ENCODE peak calls at places on chromosomes 6 and 20, in six cellular contexts. One of them, this sample, is unnamed.

GRCh38 chr6:122726649-122727048 is 52.9 kb upstream of the FABP7 start:
- DNase-seq in upper lobe of left lung: no peak
- DNase-seq in IMR-90: peak; percentile 37
- DNase-seq in ascending aorta: no peak
- DNase-seq in endothelial cell of umbilical vein: peak; percentile 12
- DNase-seq in HCT116: no peak
- DNase-seq in this sample: peak; percentile 93

GRCh38 chr20:17556842-17557674 is 12.8 kb upstream of the DSTN start:
- DNase-seq in HCT116: no peak
- DNase-seq in IMR-90: peak; percentile 34
- DNase-seq in upper lobe of left lung: peak; percentile 76
- DNase-seq in endothelial cell of umbilical vein: peak; percentile 68
- DNase-seq in ascending aorta: peak; percentile 82
- DNase-seq in this sample: no peak

GRCh38 chr6:141513830-141514229 is 618.9 kb upstream of the GJE1 start:
- DNase-seq in endothelial cell of umbilical vein: peak; percentile 53
- DNase-seq in upper lobe of left lung: no peak
- DNase-seq in HCT116: no peak
- DNase-seq in ascending aorta: no peak
- DNase-seq in IMR-90: no peak
- DNase-seq in this sample: no peak

GRCh38 chr6:130517444-130517931 is 151.7 kb downstream of the TMEM200A start:
- DNase-seq in endothelial cell of umbilical vein: no peak
- DNase-seq in HCT116: peak; percentile 80
- DNase-seq in ascending aorta: no peak
- DNase-seq in upper lobe of left lung: no peak
- DNase-seq in IMR-90: peak; percentile 20
- DNase-seq in this sample: no peak

GRCh38 chr6:30687659-30688431 is 1.4 kb upstream of the PPP1R18 start:
- DNase-seq in HCT116: no peak
- DNase-seq in IMR-90: peak; percentile 47
- DNase-seq in endothelial cell of umbilical vein: no peak
- DNase-seq in upper lobe of left lung: no peak
- DNase-seq in ascending aorta: no peak
- DNase-seq in this sample: peak; percentile 45

GRCh38 chr6:13892007-13892640 is 32.6 kb upstream of the RNF182 start:
- DNase-seq in ascending aorta: no peak
- DNase-seq in HCT116: no peak
- DNase-seq in endothelial cell of umbilical vein: no peak
- DNase-seq in upper lobe of left lung: no peak
- DNase-seq in IMR-90: no peak
- DNase-seq in this sample: no peak

GRCh38 chr6:53048431-53049195 is 16.6 kb upstream of the FBXO9 start:
- DNase-seq in IMR-90: peak; percentile 91
- DNase-seq in ascending aorta: no peak
- DNase-seq in endothelial cell of umbilical vein: peak; percentile 61
- DNase-seq in upper lobe of left lung: no peak
- DNase-seq in HCT116: peak; percentile 54
- DNase-seq in this sample: no peak

GRCh38 chr6:136676075-136676474 is 116.2 kb downstream of the MAP3K5 start:
- DNase-seq in ascending aorta: no peak
- DNase-seq in endothelial cell of umbilical vein: no peak
- DNase-seq in IMR-90: no peak
- DNase-seq in HCT116: no peak
- DNase-seq in upper lobe of left lung: no peak
- DNase-seq in this sample: no peak

GRCh38 chr6:6657820-6658217 is 69.3 kb downstream of the LY86 start:
- DNase-seq in endothelial cell of umbilical vein: no peak
- DNase-seq in IMR-90: no peak
- DNase-seq in ascending aorta: no peak
- DNase-seq in HCT116: no peak
- DNase-seq in upper lobe of left lung: no peak
- DNase-seq in this sample: no peak

GRCh38 chr6:38306915-38307314 is 332.8 kb downstream of the BTBD9 start:
- DNase-seq in ascending aorta: no peak
- DNase-seq in endothelial cell of umbilical vein: no peak
- DNase-seq in HCT116: no peak
- DNase-seq in upper lobe of left lung: no peak
- DNase-seq in IMR-90: no peak
- DNase-seq in this sample: no peak

GRCh38 chr6:150641398-150642139 is 41.9 kb downstream of the PLEKHG1 start:
- DNase-seq in upper lobe of left lung: no peak
- DNase-seq in endothelial cell of umbilical vein: peak; percentile 51
- DNase-seq in IMR-90: no peak
- DNase-seq in ascending aorta: no peak
- DNase-seq in HCT116: no peak
- DNase-seq in this sample: no peak

GRCh38 chr20:7379621-7380220 is 560.5 kb downstream of the HAO1 start:
- DNase-seq in ascending aorta: no peak
- DNase-seq in HCT116: no peak
- DNase-seq in upper lobe of left lung: no peak
- DNase-seq in IMR-90: no peak
- DNase-seq in endothelial cell of umbilical vein: no peak
- DNase-seq in this sample: no peak

GRCh38 chr6:156068870-156069269 is 613.2 kb upstream of the NOX3 start:
- DNase-seq in HCT116: no peak
- DNase-seq in upper lobe of left lung: no peak
- DNase-seq in IMR-90: no peak
- DNase-seq in endothelial cell of umbilical vein: peak; percentile 50
- DNase-seq in ascending aorta: no peak
- DNase-seq in this sample: no peak

GRCh38 chr6:158026901-158027589 is 45.4 kb downstream of the SYNJ2 start:
- DNase-seq in HCT116: no peak
- DNase-seq in IMR-90: no peak
- DNase-seq in ascending aorta: no peak
- DNase-seq in endothelial cell of umbilical vein: no peak
- DNase-seq in upper lobe of left lung: no peak
- DNase-seq in this sample: no peak

GRCh38 chr6:127192911-127193503 is 73.7 kb upstream of the RNF146 start:
- DNase-seq in HCT116: no peak
- DNase-seq in endothelial cell of umbilical vein: peak; percentile 72
- DNase-seq in upper lobe of left lung: no peak
- DNase-seq in IMR-90: peak; percentile 62
- DNase-seq in ascending aorta: no peak
- DNase-seq in this sample: no peak

GRCh38 chr20:17809714-17810631 is 110.2 kb downstream of the BANF2 start:
- DNase-seq in IMR-90: peak; percentile 72
- DNase-seq in ascending aorta: no peak
- DNase-seq in endothelial cell of umbilical vein: no peak
- DNase-seq in upper lobe of left lung: no peak
- DNase-seq in HCT116: no peak
- DNase-seq in this sample: no peak

GRCh38 chr6:12369781-12370262 is 79.7 kb downstream of the EDN1 start:
- DNase-seq in ascending aorta: no peak
- DNase-seq in HCT116: no peak
- DNase-seq in IMR-90: no peak
- DNase-seq in upper lobe of left lung: peak; percentile 82
- DNase-seq in endothelial cell of umbilical vein: no peak
- DNase-seq in this sample: no peak

GRCh38 chr6:35216412-35216732 is 2.6 kb downstream of the SCUBE3 start:
- DNase-seq in HCT116: no peak
- DNase-seq in endothelial cell of umbilical vein: no peak
- DNase-seq in ascending aorta: no peak
- DNase-seq in upper lobe of left lung: no peak
- DNase-seq in IMR-90: no peak
- DNase-seq in this sample: no peak

GRCh38 chr6:35215665-35216411 is 2.1 kb downstream of the SCUBE3 start:
- DNase-seq in endothelial cell of umbilical vein: no peak
- DNase-seq in upper lobe of left lung: no peak
- DNase-seq in HCT116: no peak
- DNase-seq in ascending aorta: no peak
- DNase-seq in IMR-90: peak; percentile 27
- DNase-seq in this sample: no peak

GRCh38 chr6:35218456-35218855 is 4.7 kb downstream of the SCUBE3 start:
- DNase-seq in IMR-90: no peak
- DNase-seq in upper lobe of left lung: no peak
- DNase-seq in HCT116: no peak
- DNase-seq in endothelial cell of umbilical vein: no peak
- DNase-seq in ascending aorta: no peak
- DNase-seq in this sample: no peak

GRCh38 chr6:35218021-35218420 is 4.3 kb downstream of the SCUBE3 start:
- DNase-seq in IMR-90: peak; percentile 63
- DNase-seq in ascending aorta: no peak
- DNase-seq in HCT116: no peak
- DNase-seq in upper lobe of left lung: no peak
- DNase-seq in endothelial cell of umbilical vein: peak; percentile 19
- DNase-seq in this sample: no peak

GRCh38 chr6:35216832-35217811 is 3.4 kb downstream of the SCUBE3 start:
- DNase-seq in ascending aorta: no peak
- DNase-seq in HCT116: no peak
- DNase-seq in IMR-90: no peak
- DNase-seq in upper lobe of left lung: no peak
- DNase-seq in endothelial cell of umbilical vein: no peak
- DNase-seq in this sample: peak; percentile 44
- H3K27me3 ChIP-seq in ascending aorta: no peaks in the 10 kb centered on the region
- H3K27me3 ChIP-seq in HCT116: no peaks in the 10 kb centered on the region
- H3K27me3 ChIP-seq in IMR-90: peaks cover 13% of the 10 kb centered on the region
- H3K27me3 ChIP-seq in upper lobe of left lung: no peaks in the 10 kb centered on the region
- H3K27me3 ChIP-seq in endothelial cell of umbilical vein: peaks cover 31% of the 10 kb centered on the region
- H3K27me3 ChIP-seq in this sample: peaks cover 13% of the 10 kb centered on the region

GRCh38 chr6:162078667-162079066 is 648.9 kb downstream of the PRKN start:
- DNase-seq in upper lobe of left lung: no peak
- DNase-seq in IMR-90: no peak
- DNase-seq in endothelial cell of umbilical vein: no peak
- DNase-seq in HCT116: no peak
- DNase-seq in ascending aorta: no peak
- DNase-seq in this sample: no peak
- TF ChIP-seq CTCF in upper lobe of left lung: no peak
- TF ChIP-seq CTCF in IMR-90: no peak
- TF ChIP-seq CTCF in endothelial cell of umbilical vein: no peak
- TF ChIP-seq CTCF in HCT116: no peak
- TF ChIP-seq CTCF in ascending aorta: no peak
- TF ChIP-seq CTCF in this sample: no peak

DNA sequence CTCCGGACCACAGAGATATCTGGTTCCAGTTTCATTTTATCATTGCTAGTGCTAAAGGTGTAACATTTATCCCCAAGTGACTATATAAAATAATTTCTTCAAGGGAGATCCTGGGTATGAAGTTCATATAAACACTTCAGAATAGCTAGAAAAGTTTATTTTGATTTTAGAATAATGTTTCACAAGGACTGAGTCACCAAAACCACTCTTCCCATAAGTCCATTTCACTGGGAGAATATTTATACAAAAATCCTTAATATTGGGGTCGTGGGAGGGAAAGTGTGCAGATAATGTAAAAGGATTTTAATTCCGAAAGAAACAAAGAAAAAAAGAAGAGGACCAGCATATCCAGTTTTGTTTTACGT is 128.1 kb downstream of the ISM1 start:
- DNase-seq in endothelial cell of umbilical vein: no peak
- DNase-seq in HCT116: no peak
- DNase-seq in upper lobe of left lung: no peak
- DNase-seq in IMR-90: peak; percentile 46
- DNase-seq in ascending aorta: no peak
- DNase-seq in this sample: no peak
- H3K4me3 ChIP-seq in endothelial cell of umbilical vein: no peak overlapping the region
- H3K4me3 ChIP-seq in HCT116: no peak overlapping the region
- H3K4me3 ChIP-seq in upper lobe of left lung: no peak overlapping the region
- H3K4me3 ChIP-seq in IMR-90: peak overlapping the region; percentile 14
- H3K4me3 ChIP-seq in ascending aorta: no peak overlapping the region
- H3K4me3 ChIP-seq in this sample: no peak overlapping the region

GRCh38 chr20:258269-258858 is 840 bp downstream of the DEFB132 start:
- DNase-seq in ascending aorta: no peak
- DNase-seq in HCT116: no peak
- DNase-seq in upper lobe of left lung: no peak
- DNase-seq in endothelial cell of umbilical vein: no peak
- DNase-seq in IMR-90: no peak
- DNase-seq in this sample: no peak

GRCh38 chr20:257419-257818 is at the start of gene DEFB132:
- DNase-seq in HCT116: no peak
- DNase-seq in endothelial cell of umbilical vein: no peak
- DNase-seq in IMR-90: no peak
- DNase-seq in upper lobe of left lung: no peak
- DNase-seq in ascending aorta: no peak
- DNase-seq in this sample: no peak

GRCh38 chr20:251352-251751 is 6.2 kb upstream of the DEFB132 start:
- DNase-seq in upper lobe of left lung: no peak
- DNase-seq in endothelial cell of umbilical vein: no peak
- DNase-seq in ascending aorta: no peak
- DNase-seq in IMR-90: no peak
- DNase-seq in HCT116: no peak
- DNase-seq in this sample: no peak

DNA sequence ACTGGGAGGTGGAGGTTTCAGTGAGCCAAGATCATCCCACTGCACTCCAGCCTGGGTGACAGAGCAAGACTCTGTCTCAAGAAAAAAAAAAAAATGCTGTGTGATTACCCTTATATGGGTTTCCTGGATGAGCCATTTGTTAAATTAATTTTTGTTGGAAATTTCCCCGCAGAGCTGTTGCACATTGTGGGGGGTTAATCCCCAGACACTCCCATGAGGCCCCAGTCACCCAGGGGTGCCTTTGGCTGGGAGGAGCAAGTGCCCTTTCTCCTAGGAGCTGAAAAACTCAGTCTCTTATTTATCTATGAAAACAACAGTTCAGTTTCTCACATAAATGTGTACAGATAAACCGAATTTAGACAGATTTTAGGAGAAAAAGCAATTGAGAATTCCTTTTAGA is 4.7 kb upstream of the DEFB132 start:
- DNase-seq in upper lobe of left lung: no peak
- DNase-seq in endothelial cell of umbilical vein: no peak
- DNase-seq in HCT116: no peak
- DNase-seq in ascending aorta: no peak
- DNase-seq in IMR-90: no peak
- DNase-seq in this sample: no peak
- H3K27me3 ChIP-seq in upper lobe of left lung: no peaks in the 10 kb centered on the region
- H3K27me3 ChIP-seq in endothelial cell of umbilical vein: peaks cover 18% of the 10 kb centered on the region
- H3K27me3 ChIP-seq in HCT116: no peaks in the 10 kb centered on the region
- H3K27me3 ChIP-seq in ascending aorta: no peaks in the 10 kb centered on the region
- H3K27me3 ChIP-seq in IMR-90: peaks cover 13% of the 10 kb centered on the region
- H3K27me3 ChIP-seq in this sample: no peaks in the 10 kb centered on the region